ENCODE peak calls at places on chromosome 22, in eight cellular contexts. I, N, P, D, V, Q, Y and Z are unnamed samples.

GRCh38 chr22:18032455-18033101 is 8.2 kb upstream of the MICAL3 start:
- DNase-seq in I (peak; percentile 15), N (no peak), P (no peak), D (no peak), V (peak; percentile 19), Q (peak; percentile 89), Y (no peak), Z (no peak)

GRCh38 chr22:41910599-41911291 is 4.1 kb downstream of the SHISA8 start:
- DNase-seq in I (peak; percentile 50), N (no peak), P (no peak), D (no peak), V (peak; percentile 39), Q (peak; percentile 8), Y (no peak), Z (no peak)

GRCh38 chr22:41231369-41231768 is 9.4 kb downstream of the CHADL start:
- DNase-seq in I (no peak), N (no peak), P (no peak), D (no peak), V (no peak), Q (no peak), Y (no peak), Z (no peak)

GRCh38 chr22:19671316-19671715 is 43.0 kb upstream of the SEPTIN5 start:
- DNase-seq in I (no peak), N (no peak), P (no peak), D (no peak), V (no peak), Q (no peak), Y (no peak), Z (no peak)

GRCh38 chr22:21775061-21775460 is 39.5 kb upstream of the YPEL1 start:
- DNase-seq in I (no peak), N (no peak), P (no peak), D (no peak), V (no peak), Q (peak; percentile 42), Y (no peak), Z (no peak)

GRCh38 chr22:44862981-44863860 is 110.8 kb downstream of the ARHGAP8 start:
- DNase-seq in I (no peak), N (no peak), P (peak; percentile 66), D (peak; percentile 20), V (peak; percentile 34), Q (no peak), Y (no peak), Z (peak; percentile 37)

GRCh38 chr22:21857501-21857914 is 9.9 kb downstream of the MAPK1 start:
- DNase-seq in I (no peak), N (no peak), P (no peak), D (no peak), V (no peak), Q (no peak), Y (no peak), Z (peak; percentile 74)

GRCh38 chr22:19061471-19062138 is 60.6 kb downstream of the DGCR2 start:
- DNase-seq in I (no peak), N (no peak), P (no peak), D (no peak), V (no peak), Q (no peak), Y (peak; percentile 48), Z (no peak)

GRCh38 chr22:40434101-40434500 is 63.7 kb downstream of the SGSM3 start:
- DNase-seq in I (no peak), N (no peak), P (no peak), D (no peak), V (no peak), Q (peak; percentile 23), Y (no peak), Z (no peak)

GRCh38 chr22:19882446-19883381 is 28.0 kb upstream of the GNB1L start:
- DNase-seq in I (no peak), N (peak; percentile 51), P (peak; percentile 58), D (no peak), V (no peak), Q (no peak), Y (peak; percentile 59), Z (no peak)

GRCh38 chr22:33576205-33576604 is 344.1 kb downstream of the LARGE1 start:
- DNase-seq in I (no peak), N (no peak), P (no peak), D (no peak), V (no peak), Q (no peak), Y (no peak), Z (no peak)

GRCh38 chr22:21098099-21098671 is 52.4 kb downstream of the LRRC74B start:
- DNase-seq in I (no peak), N (no peak), P (no peak), D (peak; percentile 53), V (no peak), Q (no peak), Y (peak; percentile 26), Z (peak; percentile 9)

GRCh38 chr22:20396639-20397038 is 2.7 kb downstream of the ZNF74 start:
- DNase-seq in I (no peak), N (no peak), P (no peak), D (peak; percentile 45), V (no peak), Q (peak; percentile 67), Y (no peak), Z (peak; percentile 15)

GRCh38 chr22:17773606-17774205 is 563 bp downstream of the BID start:
- DNase-seq in I (no peak), N (peak; percentile 68), P (no peak), D (peak; percentile 74), V (peak; percentile 89), Q (no peak), Y (no peak), Z (peak; percentile 75)

GRCh38 chr22:45934659-45935341 is 42.2 kb downstream of the WNT7B start:
- DNase-seq in I (no peak), N (no peak), P (peak; percentile 91), D (peak; percentile 36), V (no peak), Q (peak; percentile 72), Y (no peak), Z (no peak)
- H3K4me3 ChIP-seq in I (no peak overlapping the region), N (no peak overlapping the region), P (no peak overlapping the region), D (no peak overlapping the region), V (no peak overlapping the region), Q (peak overlapping the region; percentile 30), Y (no peak overlapping the region), Z (no peak overlapping the region)

DNA sequence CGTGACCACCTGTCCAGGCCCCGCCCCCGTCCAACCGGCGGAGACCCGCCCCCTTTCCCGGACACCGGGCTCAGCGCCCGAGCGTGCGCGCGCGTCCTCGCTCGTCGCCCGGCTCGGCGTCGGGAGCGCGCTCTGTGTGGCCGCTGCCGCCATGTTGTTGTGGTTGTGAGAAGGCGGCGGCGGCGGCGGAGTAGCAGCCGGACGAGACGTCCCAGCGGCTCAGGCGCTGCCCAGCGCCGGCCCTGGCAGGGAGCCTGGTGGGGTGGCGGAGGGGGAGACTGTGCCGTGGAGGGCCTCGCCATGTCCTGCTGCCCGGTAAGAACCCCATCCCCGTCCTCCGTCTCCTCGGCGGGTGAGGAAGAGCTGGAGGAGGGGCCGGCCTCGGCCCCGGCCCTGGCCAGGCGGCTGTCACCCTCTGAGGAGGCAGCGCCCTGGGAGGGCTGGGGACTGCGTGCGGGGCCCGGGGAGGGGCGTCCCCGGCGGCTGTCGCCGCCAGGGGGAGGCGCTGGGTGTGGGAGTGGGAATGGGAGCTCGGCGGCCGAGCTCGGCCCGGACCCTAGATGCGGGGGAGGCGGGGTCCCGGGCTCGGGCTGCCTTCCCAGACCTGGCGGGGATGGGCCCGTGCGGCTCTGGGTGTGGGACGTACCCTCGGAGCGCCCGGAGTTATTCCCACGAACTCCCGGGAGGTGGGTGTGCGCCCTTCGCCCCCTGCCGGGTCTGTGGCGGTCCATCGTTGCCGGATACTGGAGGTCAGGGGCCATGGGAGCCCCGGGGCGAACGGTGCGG is at the start of gene MTMR3:
- DNase-seq in I (peak; percentile 94), N (peak; percentile 95), P (peak; percentile 98), D (peak; percentile 92), V (peak; percentile 97), Q (peak; percentile 84), Y (peak; percentile 94), Z (peak; percentile 95)
- TF ChIP-seq CTCF in I (peak; percentile 38), N (peak; percentile 41), P (peak; percentile 8), D (peak; percentile 37), V (peak; percentile 53), Q (no peak), Y (no peak), Z (peak; percentile 10)

DNA sequence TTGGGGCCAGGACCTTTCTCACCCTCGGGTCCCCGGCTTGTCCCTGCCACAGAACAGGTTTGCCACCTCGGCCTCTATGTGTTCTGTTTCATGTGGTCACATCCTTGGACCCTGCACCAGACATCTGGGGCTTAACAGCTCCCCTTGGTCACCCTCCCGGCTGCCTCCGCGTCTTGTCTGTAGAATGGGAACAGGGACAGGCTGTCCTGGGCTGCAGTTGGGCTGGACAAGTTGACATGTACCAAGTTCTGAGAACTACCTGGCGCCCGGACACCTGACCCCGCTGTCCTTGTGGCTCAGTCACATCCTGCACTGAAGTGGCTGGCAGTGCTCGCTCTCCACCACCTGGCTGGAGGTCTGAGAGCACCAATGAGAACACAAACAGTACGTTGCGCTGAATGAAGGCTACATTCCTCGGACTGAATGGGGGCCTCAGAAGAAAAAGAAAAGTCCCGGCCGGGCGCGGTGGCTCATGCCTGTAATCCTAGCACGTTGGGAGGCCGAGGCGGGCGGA is 2.8 kb upstream of the PLXNB2 start:
- DNase-seq in I (peak; percentile 8), N (no peak), P (peak; percentile 64), D (no peak), V (peak; percentile 77), Q (no peak), Y (no peak), Z (no peak)
- H3K4me3 ChIP-seq in I (no peak overlapping the region), N (no peak overlapping the region), P (no peak overlapping the region), D (no peak overlapping the region), V (no peak overlapping the region), Q (no peak overlapping the region), Y (no peak overlapping the region), Z (no peak overlapping the region)

GRCh38 chr22:38704568-38705234 is 1.0 kb upstream of the GTPBP1 start:
- DNase-seq in I (no peak), N (no peak), P (no peak), D (no peak), V (peak; percentile 51), Q (no peak), Y (no peak), Z (no peak)

GRCh38 chr22:38706885-38707180 is 1.1 kb downstream of the GTPBP1 start:
- DNase-seq in I (no peak), N (no peak), P (no peak), D (no peak), V (no peak), Q (no peak), Y (no peak), Z (no peak)

GRCh38 chr22:38707346-38707745 is 1.6 kb downstream of the GTPBP1 start:
- DNase-seq in I (no peak), N (no peak), P (no peak), D (peak; percentile 52), V (no peak), Q (peak; percentile 29), Y (no peak), Z (peak; percentile 33)

GRCh38 chr22:38705235-38706100 is at the start of gene GTPBP1:
- DNase-seq in I (peak; percentile 100), N (peak; percentile 100), P (peak; percentile 99), D (peak; percentile 100), V (peak; percentile 100), Q (peak; percentile 100), Y (peak; percentile 100), Z (peak; percentile 100)

GRCh38 chr22:38706101-38706884 is 549 bp downstream of the GTPBP1 start:
- DNase-seq in I (peak; percentile 53), N (peak; percentile 78), P (peak; percentile 91), D (peak; percentile 57), V (peak; percentile 64), Q (peak; percentile 34), Y (no peak), Z (peak; percentile 49)
- TF ChIP-seq CTCF in I (no peak), N (no peak), P (no peak), D (no peak), V (no peak), Q (no peak), Y (no peak), Z (no peak)

GRCh38 chr22:37487129-37487528 is 945 bp upstream of the MFNG start:
- DNase-seq in I (no peak), N (no peak), P (no peak), D (no peak), V (no peak), Q (no peak), Y (no peak), Z (no peak)
- H3K4me3 ChIP-seq in I (no peak overlapping the region), N (no peak overlapping the region), P (no peak overlapping the region), D (no peak overlapping the region), V (no peak overlapping the region), Q (no peak overlapping the region), Y (no peak overlapping the region), Z (no peak overlapping the region)